ENCODE peak calls at places on chromosomes 11 and 22, in six cellular contexts. P is PC-3, S is hepatocyte, W is OCI-LY7, C is HCT116, J is neural progenitor cell. V is an unnamed sample.

GRCh38 chr11:100208207-100208606 is 478.9 kb upstream of the ARHGAP42 start:
- DNase-seq in J (no peak), P (no peak), S (no peak), C (no peak), W (no peak), V (no peak)

GRCh38 chr22:42719656-42720262 is 911 bp downstream of the A4GALT start:
- DNase-seq in J (peak), P (no peak), W (peak), C (no peak), S (no peak), V (no peak)

GRCh38 chr11:63565728-63566127 is 2.5 kb upstream of the PLAAT2 start:
- DNase-seq in S (no peak), J (no peak), W (no peak), P (no peak), C (no peak), V (no peak)

GRCh38 chr22:29710922-29711593 is 8.7 kb upstream of the CABP7 start:
- DNase-seq in J (no peak), W (no peak), P (no peak), C (no peak), S (no peak), V (no peak)

GRCh38 chr11:117572129-117572528 is 224.9 kb downstream of the DSCAML1 start:
- DNase-seq in J (no peak), C (no peak), S (no peak), P (no peak), W (no peak), V (no peak)

GRCh38 chr22:44505796-44506354 is 7.8 kb upstream of the RTL6 start:
- DNase-seq in P (no peak), S (no peak), J (no peak), W (no peak), C (no peak), V (no peak)

GRCh38 chr22:19524170-19525115 is at the start of gene CLDN5:
- DNase-seq in S (no peak), C (no peak), P (no peak), W (no peak), J (peak), V (no peak)

GRCh38 chr11:31437742-31438435 is 68.2 kb downstream of the DNAJC24 start:
- DNase-seq in C (no peak), S (no peak), P (peak), W (no peak), J (no peak), V (no peak)

GRCh38 chr22:49966041-49966715 is 5.6 kb downstream of the PIM3 start:
- DNase-seq in W (no peak), S (peak), J (peak), C (no peak), P (no peak), V (peak)

GRCh38 chr22:37777122-37777687 is 30.5 kb upstream of the GCAT start:
- DNase-seq in C (peak), P (peak), W (peak), S (peak), J (no peak), V (peak)

GRCh38 chr22:41532908-41533825 is 11.1 kb downstream of the POLR3H start:
- DNase-seq in S (peak), W (peak), C (no peak), J (peak), P (peak), V (peak)

GRCh38 chr11:120601566-120601965 is 90.0 kb downstream of the GRIK4 start:
- DNase-seq in W (no peak), C (no peak), S (no peak), J (no peak), P (peak), V (no peak)

GRCh38 chr11:10868375-10868774 is 10.5 kb upstream of the ZBED5 start:
- DNase-seq in C (no peak), P (no peak), J (no peak), W (no peak), S (no peak), V (no peak)

GRCh38 chr11:111694851-111695250 is 71.3 kb downstream of the PPP2R1B start:
- DNase-seq in J (no peak), S (no peak), W (peak), P (no peak), C (no peak), V (no peak)

GRCh38 chr11:8735094-8735493 is 52.5 kb downstream of the RPL27A start:
- DNase-seq in W (no peak), P (peak), J (no peak), S (no peak), C (no peak), V (no peak)

GRCh38 chr11:96540875-96541274 is 151.1 kb downstream of the JRKL start:
- DNase-seq in S (no peak), W (no peak), P (no peak), J (no peak), C (no peak), V (no peak)

GRCh38 chr11:109405671-109406070 is 16.3 kb upstream of the C11orf87 start:
- DNase-seq in C (no peak), J (no peak), W (no peak), S (no peak), P (peak), V (no peak)

GRCh38 chr11:60169264-60169915 is 13.5 kb downstream of the MS4A6A start:
- DNase-seq in C (peak), P (peak), W (peak), J (peak), S (no peak), V (peak)
- TF ChIP-seq CTCF in C (peak), P (peak), W (peak), J (peak), S (peak), V (peak)

GRCh38 chr11:46364791-46365190 is 16.7 kb upstream of the MDK start:
- DNase-seq in C (no peak), W (no peak), J (no peak), P (no peak), S (no peak), V (no peak)
- H3K27ac ChIP-seq in C (no peak), W (no peak), J (no peak), P (peak), S (no peak), V (no peak)

GRCh38 chr22:46091277-46091977 is 58.9 kb upstream of the PPARA start:
- DNase-seq in W (no peak), J (no peak), S (no peak), C (no peak), P (no peak), V (no peak)
- TF ChIP-seq EZH2phosphoT487 in W (no peak), J (no peak), S (no peak), C (no peak), P (no peak), V (no peak)

GRCh38 chr11:18632841-18633240 is 1.3 kb downstream of the SPTY2D1 start:
- DNase-seq in C (no peak), W (no peak), P (peak), S (no peak), J (no peak), V (no peak)

GRCh38 chr11:18633256-18634139 is 644 bp downstream of the SPTY2D1 start:
- DNase-seq in S (peak), J (no peak), C (no peak), W (peak), P (no peak), V (peak)

GRCh38 chr11:18634140-18635032 is at the start of gene SPTY2D1:
- DNase-seq in S (peak), C (peak), J (peak), P (peak), W (peak), V (peak)
- TF ChIP-seq CTCF in S (no peak), C (no peak), J (no peak), P (no peak), W (no peak), V (no peak)

GRCh38 chr11:27401760-27402316 is 38.8 kb upstream of the CCDC34 start:
- DNase-seq in J (no peak), W (no peak), P (peak), S (peak), C (no peak), V (no peak)
- H3K27ac ChIP-seq in J (peak), W (no peak), P (peak), S (peak), C (no peak), V (no peak)

DNA sequence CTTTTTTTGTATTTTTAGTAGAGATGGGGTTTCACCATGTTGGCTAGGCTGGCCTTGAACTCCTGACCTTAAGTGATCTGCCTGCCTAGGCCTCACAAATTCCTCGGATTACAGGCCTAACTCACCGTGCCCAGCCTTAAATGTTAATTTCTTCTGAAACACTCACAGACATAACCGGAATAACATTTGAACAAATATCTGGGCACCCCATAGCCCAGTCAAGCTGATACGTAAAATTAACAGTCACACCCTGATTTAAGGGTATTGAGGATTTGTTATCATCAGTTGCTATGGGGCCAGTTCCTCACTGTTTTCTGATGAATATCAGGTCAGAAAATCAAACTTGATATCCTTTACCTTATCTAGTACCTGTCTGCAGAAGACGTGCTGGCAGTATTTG is 23.0 kb upstream of the OR9Q1 start:
- DNase-seq in P (no peak), W (no peak), S (no peak), C (no peak), J (no peak), V (no peak)
- TF ChIP-seq EZH2phosphoT487 in P (no peak), W (no peak), S (no peak), C (no peak), J (no peak), V (no peak)